ENCODE peak calls at places on chromosomes 12 and 14, in five cellular contexts. Z is Kasumi-1; V is CD8-positive, alpha-beta T cell; M is nephron progenitor cell; O is neural crest cell. W is an unnamed sample.

GRCh38 chr12:71710276-71711125 is 24.6 kb downstream of the TMEM19 start:
- DNase-seq in O (no peak), V (no peak), M (no peak), Z (no peak), W (no peak)

GRCh38 chr12:68086019-68086603 is 73.4 kb downstream of the IFNG start:
- DNase-seq in O (no peak), V (no peak), Z (no peak), M (no peak), W (no peak)

GRCh38 chr12:125185740-125186470 is 120.7 kb downstream of the AACS start:
- DNase-seq in Z (peak), O (peak), M (peak), V (no peak), W (peak)

GRCh38 chr12:107396991-107397390 is 288.6 kb upstream of the PWP1 start:
- DNase-seq in V (no peak), Z (no peak), M (no peak), O (no peak), W (no peak)

GRCh38 chr12:91210577-91210976 is 28.0 kb upstream of the DCN start:
- DNase-seq in V (no peak), M (no peak), O (no peak), Z (no peak), W (no peak)

GRCh38 chr14:99673328-99674063 is 10.6 kb upstream of the CYP46A1 start:
- DNase-seq in Z (no peak), O (no peak), M (no peak), V (no peak), W (no peak)

GRCh38 chr12:62631531-62632520 is 165.2 kb downstream of the MON2 start:
- DNase-seq in O (peak), V (peak), Z (no peak), M (peak), W (peak)

GRCh38 chr12:72234871-72235270 is 37.3 kb upstream of the TRHDE start:
- DNase-seq in M (no peak), Z (no peak), O (no peak), V (no peak), W (no peak)

GRCh38 chr12:92132282-92132681 is 13.4 kb downstream of the BTG1 start:
- DNase-seq in O (no peak), Z (no peak), M (no peak), V (no peak), W (no peak)

GRCh38 chr14:99930420-99931274 is 134.6 kb upstream of the EVL start:
- DNase-seq in Z (no peak), M (no peak), O (no peak), V (no peak), W (no peak)

GRCh38 chr12:106342397-106343212 is 14.9 kb upstream of the POLR3B start:
- DNase-seq in O (no peak), Z (no peak), V (no peak), M (no peak), W (no peak)

GRCh38 chr12:62703011-62703380 is 232.0 kb downstream of the PPM1H start:
- DNase-seq in Z (peak), V (no peak), O (no peak), M (no peak), W (no peak)

GRCh38 chr12:27554003-27554402 is 30.0 kb downstream of the PPFIBP1 start:
- DNase-seq in Z (no peak), O (no peak), M (no peak), V (no peak), W (no peak)

GRCh38 chr12:55654506-55655224 is 18.0 kb downstream of the OR10P1 start:
- DNase-seq in V (no peak), M (no peak), Z (no peak), O (no peak), W (no peak)

GRCh38 chr14:22622220-22622619 is 21.9 kb downstream of the OR6J1 start:
- DNase-seq in V (no peak), Z (no peak), O (no peak), M (no peak), W (no peak)

GRCh38 chr14:89303452-89304435 is 113.3 kb downstream of the FOXN3 start:
- DNase-seq in M (peak), V (no peak), O (no peak), Z (peak), W (no peak)

GRCh38 chr14:53957739-53958138 is 1.1 kb upstream of the BMP4 start:
- DNase-seq in M (no peak), O (no peak), V (no peak), Z (no peak), W (no peak)

GRCh38 chr14:69586420-69586819 is 11.7 kb upstream of the CCDC177 start:
- DNase-seq in V (no peak), O (no peak), Z (no peak), M (no peak), W (no peak)

GRCh38 chr14:43135877-43136411 is 1371.1 kb downstream of the FSCB start:
- DNase-seq in Z (no peak), O (no peak), M (no peak), V (no peak), W (no peak)

GRCh38 chr14:62691613-62692489 is 353.4 kb downstream of the KCNH5 start:
- DNase-seq in V (no peak), Z (peak), O (no peak), M (no peak), W (no peak)

GRCh38 chr14:44914849-44915248 is 46.9 kb downstream of the KLHL28 start:
- DNase-seq in Z (no peak), M (no peak), V (no peak), O (no peak), W (no peak)

GRCh38 chr12:127773520-127773919 is 493.4 kb upstream of the TMEM132C start:
- DNase-seq in V (no peak), Z (no peak), M (no peak), O (no peak), W (no peak)

GRCh38 chr12:80702889-80703605 is 4.4 kb upstream of the MYF6 start:
- DNase-seq in O (no peak), M (no peak), Z (no peak), V (no peak), W (no peak)

GRCh38 chr12:69254046-69254445 is 14.7 kb downstream of the CPSF6 start:
- DNase-seq in O (no peak), Z (peak), V (no peak), M (no peak), W (no peak)

GRCh38 chr12:125140918-125141573 is 75.8 kb downstream of the AACS start:
- DNase-seq in V (no peak), Z (no peak), O (no peak), M (no peak), W (no peak)

GRCh38 chr12:91377456-91377855 is 194.8 kb upstream of the DCN start:
- DNase-seq in M (no peak), Z (no peak), O (no peak), V (no peak), W (no peak)

GRCh38 chr12:88520436-88520820 is 59.8 kb downstream of the KITLG start:
- DNase-seq in O (no peak), M (no peak), Z (no peak), V (no peak), W (no peak)

GRCh38 chr14:91394105-91395081 is 23.2 kb downstream of the CCDC88C start:
- DNase-seq in V (no peak), M (no peak), O (no peak), Z (no peak), W (no peak)

GRCh38 chr14:24673534-24674203 is 39.7 kb upstream of the GZMB start:
- DNase-seq in M (no peak), O (no peak), Z (peak), V (peak), W (no peak)

W was measured in glutamatergic neuron.